ENCODE peak calls at places on chromosomes 7 and 10, in six cellular contexts. J, V, R, K, N and I are unnamed samples.

GRCh38 chr10:49550563-49550962 is 11.6 kb upstream of the ERCC6 start:
- DNase-seq in N (peak), R (no peak), V (no peak), J (no peak), K (peak), I (peak)

GRCh38 chr10:964988-965417 is 23.2 kb upstream of the GTPBP4 start:
- DNase-seq in J (no peak), K (no peak), V (no peak), N (no peak), R (no peak), I (no peak)

GRCh38 chr10:52762088-52762487 is 10.5 kb downstream of the MBL2 start:
- DNase-seq in R (no peak), V (no peak), J (no peak), N (no peak), K (no peak), I (no peak)

GRCh38 chr10:94038024-94038423 is 44.3 kb downstream of the PLCE1 start:
- DNase-seq in V (no peak), K (peak), R (no peak), N (no peak), J (no peak), I (no peak)

GRCh38 chr10:102395677-102396197 is at the start of gene NFKB2:
- DNase-seq in J (no peak), R (no peak), V (no peak), K (no peak), N (peak), I (no peak)

GRCh38 chr7:141631525-141631924 is 70.4 kb downstream of the DENND11 start:
- DNase-seq in R (no peak), K (no peak), N (no peak), J (no peak), V (no peak), I (no peak)

GRCh38 chr10:51960494-51960895 is 261.1 kb upstream of the CSTF2T start:
- DNase-seq in N (no peak), R (no peak), K (peak), V (no peak), J (no peak), I (no peak)

GRCh38 chr7:25431956-25432355 is 203.7 kb upstream of the NPVF start:
- DNase-seq in J (no peak), R (no peak), V (peak), K (no peak), N (no peak), I (no peak)

GRCh38 chr10:117449636-117450035 is 74.4 kb upstream of the PDZD8 start:
- DNase-seq in J (no peak), V (no peak), N (no peak), R (peak), K (no peak), I (no peak)

GRCh38 chr7:146096994-146097393 is 19.6 kb upstream of the CNTNAP2 start:
- DNase-seq in N (no peak), V (no peak), R (no peak), K (no peak), J (no peak), I (no peak)

GRCh38 chr10:132616995-132617780 is 79.6 kb downstream of the INPP5A start:
- DNase-seq in V (no peak), K (no peak), R (no peak), N (no peak), J (no peak), I (no peak)

GRCh38 chr10:103757531-103758293 is 97.7 kb downstream of the SH3PXD2A start:
- DNase-seq in N (no peak), V (no peak), J (peak), R (no peak), K (peak), I (peak)

GRCh38 chr10:59654007-59654406 is 55.6 kb downstream of the SLC16A9 start:
- DNase-seq in V (no peak), N (no peak), J (no peak), K (no peak), R (no peak), I (no peak)

GRCh38 chr10:133379152-133379800 is at the start of gene PAOX:
- DNase-seq in J (peak), N (no peak), V (peak), K (peak), R (peak), I (no peak)

GRCh38 chr7:157949711-157950110 is 612.9 kb downstream of the DNAJB6 start:
- DNase-seq in V (no peak), J (no peak), K (no peak), N (no peak), R (no peak), I (peak)

GRCh38 chr7:74656421-74656910 is 1.1 kb upstream of the GTF2I start:
- DNase-seq in K (peak), V (peak), R (peak), J (no peak), N (no peak), I (no peak)

GRCh38 chr10:103367379-103367781 is 396 bp upstream of the TAF5 start:
- DNase-seq in V (no peak), R (no peak), N (no peak), J (no peak), K (no peak), I (no peak)

GRCh38 chr7:8442814-8443304 is 9.4 kb downstream of the NXPH1 start:
- DNase-seq in J (peak), R (peak), N (no peak), V (peak), K (no peak), I (no peak)

GRCh38 chr10:89233033-89233432 is 18.5 kb downstream of the LIPA start:
- DNase-seq in N (no peak), K (no peak), V (no peak), J (no peak), R (no peak), I (no peak)

GRCh38 chr7:43572516-43573049 is 10.3 kb upstream of the STK17A start:
- DNase-seq in N (peak), J (peak), K (peak), V (no peak), R (no peak), I (peak)

GRCh38 chr7:76372984-76373833 is 14.4 kb upstream of the YWHAG start:
- DNase-seq in N (no peak), J (no peak), V (no peak), R (no peak), K (no peak), I (peak)

GRCh38 chr10:128071417-128071782 is 54.8 kb downstream of the MKI67 start:
- DNase-seq in J (no peak), V (no peak), N (no peak), K (no peak), R (no peak), I (no peak)

GRCh38 chr10:19816420-19817250 is at the start of gene PLXDC2:
- DNase-seq in J (peak), V (no peak), K (peak), N (no peak), R (no peak), I (no peak)

GRCh38 chr7:134514663-134515062 is 12.7 kb upstream of the AKR1B10 start:
- DNase-seq in V (no peak), J (no peak), R (no peak), N (no peak), K (peak), I (no peak)

GRCh38 chr7:92798517-92799249 is 37.7 kb downstream of the CDK6 start:
- DNase-seq in J (no peak), N (no peak), V (no peak), R (no peak), K (no peak), I (no peak)

GRCh38 chr7:153840861-153841260 is 211.3 kb upstream of the DPP6 start:
- DNase-seq in V (no peak), K (no peak), R (no peak), N (no peak), J (no peak), I (no peak)

GRCh38 chr10:73226663-73227062 is 20.4 kb downstream of the DNAJC9 start:
- DNase-seq in J (no peak), R (no peak), N (no peak), V (no peak), K (no peak), I (no peak)

GRCh38 chr7:132221356-132221755 is 354.9 kb downstream of the PLXNA4 start:
- DNase-seq in R (no peak), K (no peak), N (no peak), V (no peak), J (no peak), I (peak)

GRCh38 chr10:72221278-72221677 is 5.2 kb upstream of the ASCC1 start:
- DNase-seq in R (no peak), K (no peak), N (no peak), V (no peak), J (no peak), I (no peak)

GRCh38 chr10:72219229-72219814 is 3.2 kb upstream of the ASCC1 start:
- DNase-seq in N (no peak), J (no peak), V (no peak), K (no peak), R (no peak), I (no peak)

GRCh38 chr10:72218329-72218728 is 2.3 kb upstream of the ASCC1 start:
- DNase-seq in R (no peak), J (no peak), V (no peak), N (no peak), K (no peak), I (no peak)

GRCh38 chr10:72220637-72221036 is 4.6 kb upstream of the ASCC1 start:
- DNase-seq in J (no peak), N (no peak), R (no peak), K (no peak), V (no peak), I (no peak)

DNA sequence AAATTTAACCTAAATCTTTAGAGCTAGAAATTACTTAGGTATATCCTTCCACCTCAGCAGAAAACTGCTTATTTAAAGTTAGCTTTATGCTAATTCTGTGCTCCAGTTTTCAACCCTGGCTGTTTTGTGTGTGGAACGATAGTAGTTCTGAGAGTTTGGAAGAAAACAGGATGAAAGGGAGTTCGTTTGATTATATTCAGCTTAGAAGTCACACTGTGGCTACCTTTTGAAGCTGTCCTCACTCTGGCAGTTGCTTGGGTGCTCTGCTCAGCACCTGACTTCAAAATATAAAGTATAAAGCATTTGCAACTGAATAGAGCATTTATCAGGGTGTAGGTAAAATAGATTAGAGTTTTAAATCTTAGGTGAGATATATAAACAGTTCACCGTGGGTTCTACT is 2.7 kb upstream of the ASCC1 start:
- DNase-seq in N (no peak), K (no peak), J (no peak), V (no peak), R (no peak), I (no peak)
- H3K27ac ChIP-seq in N (peak), K (no peak), J (peak), V (peak), R (peak), I (peak)

GRCh38 chr7:137990251-137990901 is 11.5 kb downstream of the CREB3L2 start:
- DNase-seq in J (no peak), K (peak), R (no peak), V (no peak), N (peak), I (peak)

GRCh38 chr7:137987563-137987962 is 14.3 kb downstream of the CREB3L2 start:
- DNase-seq in R (no peak), J (peak), N (no peak), K (no peak), V (no peak), I (no peak)

GRCh38 chr7:137987968-137988367 is 13.9 kb downstream of the CREB3L2 start:
- DNase-seq in J (peak), N (no peak), K (no peak), R (no peak), V (no peak), I (no peak)

GRCh38 chr7:137989127-137989526 is 12.8 kb downstream of the CREB3L2 start:
- DNase-seq in J (peak), N (no peak), R (no peak), V (no peak), K (no peak), I (no peak)

DNA sequence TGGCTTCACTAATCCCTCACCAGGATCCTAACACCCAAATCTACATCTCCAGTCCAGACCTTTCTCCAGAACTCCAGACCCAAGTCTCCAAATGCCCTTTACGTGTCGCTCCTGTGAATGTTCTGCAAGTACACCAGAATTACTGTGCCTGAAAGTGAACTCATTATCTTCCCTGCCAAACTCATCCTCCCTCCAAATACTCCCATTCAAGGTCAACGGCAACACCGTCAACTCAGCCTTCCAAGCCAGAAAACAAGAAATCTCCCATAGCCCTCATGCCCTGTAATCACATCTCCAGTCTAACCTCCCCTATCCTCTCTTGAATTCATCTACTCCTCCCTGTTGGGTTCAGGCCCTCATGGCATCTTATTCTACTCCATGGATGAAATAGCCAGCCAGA is 12.3 kb downstream of the CREB3L2 start:
- DNase-seq in N (no peak), R (no peak), K (no peak), J (peak), V (no peak), I (no peak)
- H3K27ac ChIP-seq in N (peak), R (peak), K (peak), J (peak), V (no peak), I (peak)

DNA sequence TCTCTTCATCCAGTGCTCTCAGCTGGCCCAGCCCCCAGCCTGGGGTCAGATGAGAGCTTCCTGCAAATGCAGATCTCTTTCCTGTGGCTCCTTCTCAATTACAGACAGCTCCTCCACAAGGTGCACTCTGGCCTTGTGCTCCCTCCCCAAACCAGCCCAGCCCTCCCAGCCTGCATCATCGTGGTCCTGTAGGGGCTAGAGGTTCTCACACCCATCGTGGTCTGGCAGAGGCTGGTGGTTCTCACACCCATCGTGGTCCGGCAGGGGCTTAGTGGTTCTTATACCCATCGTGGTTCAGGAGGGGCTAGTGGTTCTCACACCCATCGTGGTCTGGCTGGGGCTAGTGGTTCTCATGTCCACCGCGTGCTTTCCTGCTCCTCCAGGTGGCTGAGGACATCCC is 140.2 kb downstream of the EGFR start:
- DNase-seq in R (no peak), V (no peak), J (no peak), N (no peak), K (no peak), I (no peak)
- H3K27ac ChIP-seq in R (no peak), V (no peak), J (no peak), N (no peak), K (no peak), I (peak)

GRCh38 chr7:30354791-30355190 is 70.4 kb downstream of the ZNRF2 start:
- DNase-seq in N (no peak), V (no peak), R (no peak), K (no peak), J (no peak), I (no peak)

GRCh38 chr7:30351724-30352123 is 67.3 kb downstream of the ZNRF2 start:
- DNase-seq in R (no peak), N (no peak), J (no peak), K (no peak), V (no peak), I (no peak)

GRCh38 chr7:30352169-30352568 is 67.8 kb downstream of the ZNRF2 start:
- DNase-seq in V (no peak), K (no peak), R (no peak), J (no peak), N (no peak), I (no peak)

GRCh38 chr7:30353932-30354607 is 69.7 kb downstream of the ZNRF2 start:
- DNase-seq in V (no peak), K (no peak), N (no peak), R (no peak), J (no peak), I (no peak)

GRCh38 chr7:30353532-30353931 is 69.1 kb downstream of the ZNRF2 start:
- DNase-seq in R (no peak), J (no peak), V (no peak), K (no peak), N (no peak), I (no peak)
- H3K27ac ChIP-seq in R (no peak), J (no peak), V (no peak), K (no peak), N (no peak), I (no peak)

DNA sequence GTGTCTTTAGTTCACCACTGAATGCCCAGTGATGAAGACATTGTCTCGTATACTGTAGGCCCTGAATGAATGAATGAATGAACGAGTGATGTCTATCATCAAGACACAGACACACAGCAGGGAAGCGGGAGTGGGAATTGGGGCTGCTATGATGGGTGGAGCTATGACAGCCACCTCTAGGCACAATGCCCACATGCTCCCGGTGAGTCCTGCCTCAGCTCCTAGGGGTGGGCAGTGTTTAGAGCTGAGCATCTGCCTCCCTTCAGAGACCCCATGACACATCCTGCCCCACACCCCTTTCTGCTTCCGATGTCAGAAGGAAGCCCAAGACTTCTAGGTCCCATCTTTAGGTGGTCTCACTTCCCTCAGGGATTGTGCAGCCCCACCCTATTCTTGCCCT is 714.1 kb downstream of the PARD3 start:
- DNase-seq in R (no peak), J (no peak), V (no peak), K (no peak), N (no peak), I (no peak)
- H3K27ac ChIP-seq in R (peak), J (peak), V (no peak), K (no peak), N (no peak), I (no peak)

DNA sequence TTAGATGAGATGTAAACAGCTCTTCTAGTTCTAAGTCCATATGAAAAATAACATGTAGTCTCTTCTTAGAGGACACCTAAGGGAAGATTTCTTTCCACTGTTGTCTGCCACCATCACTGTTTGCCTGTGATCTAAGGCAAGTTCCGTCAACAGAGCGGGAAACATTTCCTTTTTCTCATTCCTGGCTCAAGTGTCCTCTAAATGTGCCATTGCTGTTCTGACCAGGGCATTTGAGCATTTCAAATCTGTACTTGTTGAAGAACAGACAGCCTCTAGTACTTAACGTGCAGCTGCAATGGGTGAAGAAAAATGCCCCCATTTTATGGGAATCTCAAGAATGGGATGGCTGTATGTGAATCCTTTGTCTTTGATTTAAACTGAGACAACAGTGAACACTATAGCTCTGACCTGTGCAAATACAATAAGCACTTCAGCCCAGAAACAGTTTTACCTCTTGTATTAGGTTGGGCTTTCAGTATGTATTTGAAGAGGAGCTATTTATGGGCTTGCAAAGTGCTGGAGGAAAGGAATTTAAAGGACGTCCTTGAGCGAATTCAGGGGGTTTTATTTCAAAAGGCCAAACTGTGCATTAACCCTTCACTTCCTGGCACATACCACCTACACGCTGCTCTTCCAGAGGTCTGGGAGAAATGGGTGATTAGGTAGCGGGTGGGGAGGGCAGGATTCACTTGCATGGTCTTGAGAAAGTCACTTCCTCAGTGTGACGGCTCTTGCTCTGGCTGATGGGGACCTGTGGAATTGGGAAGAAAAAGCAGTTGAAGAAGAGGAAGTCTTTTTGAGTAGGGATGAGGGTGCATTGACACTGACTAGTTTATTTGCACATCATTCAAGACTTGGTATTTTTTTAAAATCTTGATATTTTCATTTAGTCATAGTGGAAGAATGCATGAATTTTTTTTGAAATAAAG is 66.1 kb downstream of the THNSL1 start:
- DNase-seq in J (no peak), V (no peak), N (no peak), R (no peak), K (no peak), I (no peak)
- H3K27ac ChIP-seq in J (no peak), V (peak), N (no peak), R (no peak), K (no peak), I (no peak)

DNA sequence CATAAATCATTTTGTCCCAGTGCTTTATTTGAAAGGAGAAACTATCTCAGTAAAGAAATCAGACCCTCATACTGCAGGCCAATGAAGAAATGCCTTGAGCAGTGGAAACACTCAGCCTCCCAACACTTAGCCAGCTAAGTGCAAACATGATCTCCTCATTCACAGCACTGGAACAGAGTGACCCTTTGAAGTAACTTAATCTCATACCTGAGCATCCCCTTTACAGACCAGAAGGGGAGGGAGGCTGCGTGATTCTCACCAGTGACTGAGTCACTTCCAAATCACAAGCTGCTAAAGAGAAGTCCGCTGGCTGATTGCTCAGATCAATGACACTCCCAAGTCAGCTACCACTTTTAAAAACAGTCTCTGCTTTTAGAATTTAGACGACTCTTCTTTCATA is 4.5 kb downstream of the CHST15 start:
- DNase-seq in N (no peak), V (no peak), K (no peak), R (no peak), J (no peak), I (no peak)
- H3K27ac ChIP-seq in N (peak), V (peak), K (no peak), R (no peak), J (no peak), I (no peak)

GRCh38 chr7:98840096-98840495 is 29.7 kb downstream of the TMEM130 start:
- DNase-seq in J (no peak), V (no peak), N (no peak), K (no peak), R (no peak), I (no peak)

GRCh38 chr7:98840604-98841508 is 29.0 kb downstream of the TMEM130 start:
- DNase-seq in V (no peak), J (no peak), R (peak), K (peak), N (no peak), I (no peak)

GRCh38 chr7:98834949-98835348 is 34.9 kb downstream of the TMEM130 start:
- DNase-seq in K (no peak), V (no peak), R (no peak), N (no peak), J (no peak), I (no peak)

GRCh38 chr7:98837632-98837972 is 32.2 kb downstream of the TMEM130 start:
- DNase-seq in K (no peak), V (no peak), N (no peak), R (no peak), J (no peak), I (no peak)

GRCh38 chr7:98836811-98837631 is 32.8 kb downstream of the TMEM130 start:
- DNase-seq in V (no peak), R (peak), N (no peak), J (no peak), K (peak), I (no peak)
- H3K27ac ChIP-seq in V (no peak), R (no peak), N (no peak), J (no peak), K (no peak), I (no peak)